ENCODE peak calls at places on chromosomes 3 and 15, in five cellular contexts. V is mesothelial cell of epicardium, F is lower leg skin, O is endothelial cell of umbilical vein, J is upper lobe of left lung. A is an unnamed sample.
A peak's percentile ranks its signal among the peaks of the same experiment; 100 is the strongest.

GRCh38 chr3:140007946-140008692 is 73.1 kb downstream of the CLSTN2 start:
- DNase-seq in V (no peak), F (no peak), O (no peak), J (no peak), A (no peak)

GRCh38 chr3:184058029-184058428 is 5.2 kb downstream of the HTR3C start:
- DNase-seq in V (no peak), F (no peak), O (no peak), J (no peak), A (no peak)

GRCh38 chr3:53691885-53692284 is 154.3 kb downstream of the CHDH start:
- DNase-seq in V (no peak), F (no peak), O (no peak), J (no peak), A (no peak)

GRCh38 chr15:76964157-76964556 is 30.8 kb upstream of the PSTPIP1 start:
- DNase-seq in V (no peak), F (no peak), O (peak; percentile 27), J (no peak), A (no peak)

GRCh38 chr15:23570466-23570865 is 5.0 kb downstream of the MKRN3 start:
- DNase-seq in V (no peak), F (no peak), O (no peak), J (no peak), A (no peak)

GRCh38 chr3:158522737-158523136 is 48.3 kb upstream of the MLF1 start:
- DNase-seq in V (no peak), F (no peak), O (no peak), J (no peak), A (no peak)

GRCh38 chr15:78353093-78353492 is 12.9 kb downstream of the CRABP1 start:
- DNase-seq in V (no peak), F (no peak), O (no peak), J (no peak), A (no peak)

GRCh38 chr15:98776607-98777281 is 128.4 kb downstream of the IGF1R start:
- DNase-seq in V (no peak), F (no peak), O (no peak), J (peak; percentile 67), A (no peak)

GRCh38 chr3:78562318-78562717 is 1205.5 kb downstream of the ROBO1 start:
- DNase-seq in V (no peak), F (no peak), O (no peak), J (no peak), A (no peak)

GRCh38 chr15:43249699-43250203 is 17.0 kb downstream of the TGM5 start:
- DNase-seq in V (no peak), F (no peak), O (no peak), J (no peak), A (no peak)

GRCh38 chr15:39416258-39416657 is 164.6 kb upstream of the THBS1 start:
- DNase-seq in V (no peak), F (no peak), O (no peak), J (no peak), A (no peak)

GRCh38 chr3:33035596-33035995 is 61.4 kb downstream of the GLB1 start:
- DNase-seq in V (no peak), F (no peak), O (peak; percentile 6), J (no peak), A (no peak)

GRCh38 chr3:28590851-28591250 is 242.2 kb upstream of the AZI2 start:
- DNase-seq in V (no peak), F (no peak), O (no peak), J (no peak), A (no peak)

GRCh38 chr15:34721802-34722795 is 32.7 kb downstream of the GJD2 start:
- DNase-seq in V (peak; percentile 24), F (peak; percentile 22), O (peak; percentile 58), J (peak; percentile 79), A (peak; percentile 71)

GRCh38 chr15:82750831-82751181 is 41.1 kb upstream of the AP3B2 start:
- DNase-seq in V (no peak), F (no peak), O (no peak), J (no peak), A (no peak)

GRCh38 chr3:171874251-171874679 is 31.1 kb downstream of the TMEM212 start:
- DNase-seq in V (no peak), F (no peak), O (peak; percentile 98), J (no peak), A (no peak)

GRCh38 chr3:141763088-141763750 is at the start of gene GRK7:
- DNase-seq in V (no peak), F (no peak), O (no peak), J (peak; percentile 15), A (no peak)
- TF ChIP-seq CTCF in V (no peak), F (no peak), O (no peak), J (no peak), A (no peak)

GRCh38 chr3:16132926-16133325 is 41.6 kb upstream of the GALNT15 start:
- DNase-seq in V (no peak), F (no peak), O (no peak), J (no peak), A (no peak)

GRCh38 chr3:16127257-16127656 is 47.2 kb upstream of the GALNT15 start:
- DNase-seq in V (no peak), F (no peak), O (no peak), J (no peak), A (no peak)

GRCh38 chr3:16126634-16127033 is 47.8 kb upstream of the GALNT15 start:
- DNase-seq in V (no peak), F (no peak), O (no peak), J (peak; percentile 4), A (no peak)

GRCh38 chr3:16132190-16132589 is 42.3 kb upstream of the GALNT15 start:
- DNase-seq in V (no peak), F (no peak), O (no peak), J (no peak), A (no peak)

GRCh38 chr3:16130066-16130465 is 44.4 kb upstream of the GALNT15 start:
- DNase-seq in V (no peak), F (no peak), O (no peak), J (no peak), A (no peak)
- TF ChIP-seq CTCF in V (no peak), F (no peak), O (no peak), J (no peak), A (no peak)

GRCh38 chr15:75328493-75329314 is 7.2 kb upstream of the COMMD4 start:
- DNase-seq in V (no peak), F (no peak), O (no peak), J (no peak), A (no peak)

GRCh38 chr15:75325922-75326321 is 9.9 kb upstream of the COMMD4 start:
- DNase-seq in V (no peak), F (no peak), O (no peak), J (no peak), A (no peak)

GRCh38 chr15:75327005-75327404 is 8.9 kb upstream of the COMMD4 start:
- DNase-seq in V (no peak), F (no peak), O (no peak), J (no peak), A (no peak)

GRCh38 chr15:75327491-75327890 is 8.4 kb upstream of the COMMD4 start:
- DNase-seq in V (no peak), F (no peak), O (no peak), J (no peak), A (no peak)

DNA sequence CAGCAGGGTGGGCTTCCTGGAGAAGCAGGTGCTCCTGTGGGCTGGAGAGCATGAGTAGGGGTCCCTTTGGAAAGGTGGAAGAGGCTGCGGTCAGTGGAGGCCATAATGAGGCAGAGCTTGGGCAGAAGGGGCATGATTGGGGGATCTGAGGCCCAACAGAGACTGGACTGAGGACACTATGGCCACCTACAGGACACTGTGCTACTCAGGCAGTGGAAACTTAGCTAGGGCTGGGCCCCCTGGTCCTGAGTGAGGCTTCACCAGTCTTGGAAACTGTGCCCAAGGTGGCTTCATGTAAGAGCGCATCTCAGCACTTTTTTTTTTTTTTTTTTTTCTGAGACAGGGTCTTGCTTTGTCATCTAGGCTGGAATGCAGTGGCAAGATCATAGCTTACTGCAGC is 6.3 kb upstream of the COMMD4 start:
- DNase-seq in V (no peak), F (no peak), O (no peak), J (no peak), A (no peak)
- TF ChIP-seq CTCF in V (no peak), F (no peak), O (no peak), J (no peak), A (no peak)

DNA sequence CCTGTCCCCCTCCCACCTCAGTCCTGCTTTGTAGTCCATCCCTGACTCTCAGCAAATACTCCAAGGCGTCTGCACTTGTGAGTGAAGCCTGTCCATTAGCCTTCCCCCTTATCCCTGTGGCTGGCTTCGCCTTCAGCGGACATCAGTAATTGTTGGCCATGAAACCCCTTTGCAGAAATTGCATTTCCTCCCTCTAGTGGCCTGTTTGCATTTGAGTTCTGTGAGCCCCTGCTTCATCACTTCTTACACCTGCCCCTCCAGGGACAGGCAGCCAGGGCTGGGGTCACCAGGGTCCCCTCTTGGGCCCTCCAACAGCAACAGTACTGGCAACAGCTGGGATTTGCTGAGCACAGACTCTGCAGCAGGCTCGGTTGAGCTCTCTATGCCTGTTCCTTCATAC is 9.0 kb upstream of the LRRK1 start:
- DNase-seq in V (no peak), F (no peak), O (no peak), J (no peak), A (no peak)
- TF ChIP-seq CTCF in V (peak; percentile 13), F (no peak), O (peak; percentile 15), J (no peak), A (peak; percentile 52)

DNA sequence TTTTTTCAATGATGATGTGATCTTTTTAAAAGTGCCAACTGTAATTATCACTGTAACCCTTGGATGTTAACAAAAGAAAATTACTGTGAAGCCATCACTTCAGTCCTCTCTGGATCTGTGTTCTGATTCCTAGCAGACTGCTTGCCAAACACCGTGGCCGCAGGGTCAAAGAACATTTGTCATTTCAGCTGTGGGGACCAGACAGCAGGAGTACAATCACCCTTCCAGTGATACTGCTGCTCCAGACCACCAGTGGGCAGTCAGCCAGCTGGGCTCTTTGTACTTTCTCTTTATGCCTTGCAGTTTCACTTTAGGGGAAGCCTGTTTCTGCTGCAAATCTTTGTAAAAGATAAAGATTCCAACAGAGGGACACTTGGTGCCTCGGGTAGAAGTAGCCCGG is 770.0 kb downstream of the GRM7 start:
- DNase-seq in V (peak; percentile 29), F (no peak), O (peak; percentile 75), J (no peak), A (no peak)
- TF ChIP-seq CTCF in V (no peak), F (no peak), O (peak; percentile 36), J (no peak), A (peak; percentile 48)

DNA sequence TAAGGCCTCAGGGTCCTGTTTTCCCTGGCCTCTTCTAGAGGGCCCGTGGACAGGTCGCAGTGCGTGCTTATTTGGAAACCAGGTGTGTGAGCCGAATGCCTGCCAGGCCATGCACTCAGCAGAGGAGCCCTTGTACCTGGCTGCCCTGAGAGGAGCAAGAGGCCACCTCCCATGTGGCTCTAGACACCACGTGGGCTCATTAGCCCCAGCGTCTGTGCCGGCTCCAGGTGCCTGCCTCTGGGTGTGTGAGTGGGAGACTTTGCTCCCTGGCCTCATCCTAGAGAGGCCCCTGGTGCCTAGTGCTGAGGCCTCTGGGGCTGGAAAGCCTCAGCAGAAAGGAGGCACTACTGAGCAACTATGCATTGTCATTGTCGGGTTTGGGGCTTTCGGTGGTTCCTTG is 50.4 kb downstream of the KLF13 start:
- DNase-seq in V (no peak), F (no peak), O (no peak), J (no peak), A (no peak)
- TF ChIP-seq CTCF in V (no peak), F (no peak), O (no peak), J (no peak), A (no peak)

A was measured in type B pancreatic cell.